ENCODE peak calls at places on chromosomes 6 and 20, in seven cellular contexts. I is AG08396; T is cardiac septum; M is EH; Y is CD8-positive, alpha-beta memory T cell; C is SJSA1; S is sciatic nerve. U is an unnamed sample.

GRCh38 chr6:100622907-100623692 is 158.4 kb upstream of the SIM1 start:
- DNase-seq in I (peak), T (no peak), M (peak), Y (no peak), C (no peak), S (no peak), U (no peak)

GRCh38 chr6:121994936-121995335 is 404.5 kb upstream of the HSF2 start:
- DNase-seq in I (no peak), T (no peak), M (no peak), Y (no peak), C (no peak), S (no peak), U (no peak)

GRCh38 chr6:36717871-36718540 is 20.4 kb downstream of the RAB44 start:
- DNase-seq in I (no peak), T (no peak), M (no peak), Y (no peak), C (no peak), S (peak), U (no peak)

GRCh38 chr6:36985384-36985962 is 523 bp downstream of the MTCH1 start:
- DNase-seq in I (no peak), T (no peak), M (no peak), Y (no peak), C (no peak), S (no peak), U (no peak)

GRCh38 chr6:159102373-159103160 is 57.8 kb upstream of the TAGAP start:
- DNase-seq in I (no peak), T (no peak), M (no peak), Y (no peak), C (no peak), S (no peak), U (no peak)

GRCh38 chr20:41716436-41716835 is 98.3 kb upstream of the CHD6 start:
- DNase-seq in I (peak), T (no peak), M (peak), Y (no peak), C (peak), S (no peak), U (no peak)

GRCh38 chr20:62576815-62577214 is 65.5 kb upstream of the SLCO4A1 start:
- DNase-seq in I (peak), T (no peak), M (peak), Y (no peak), C (no peak), S (no peak), U (no peak)

GRCh38 chr20:31712112-31712553 is 10.5 kb downstream of the BCL2L1 start:
- DNase-seq in I (no peak), T (no peak), M (no peak), Y (no peak), C (peak), S (peak), U (no peak)

GRCh38 chr6:87918461-87918941 is 129.1 kb upstream of the SPACA1 start:
- DNase-seq in I (no peak), T (no peak), M (no peak), Y (no peak), C (no peak), S (no peak), U (no peak)

GRCh38 chr6:10721850-10722569 is 860 bp upstream of the TMEM14C start:
- DNase-seq in I (peak), T (no peak), M (no peak), Y (no peak), C (no peak), S (no peak), U (no peak)

GRCh38 chr20:24695529-24696225 is 226.2 kb downstream of the SYNDIG1 start:
- DNase-seq in I (no peak), T (peak), M (no peak), Y (no peak), C (no peak), S (peak), U (no peak)

GRCh38 chr6:13943943-13944342 is 19.2 kb downstream of the RNF182 start:
- DNase-seq in I (no peak), T (no peak), M (no peak), Y (no peak), C (no peak), S (no peak), U (no peak)

GRCh38 chr6:10424005-10424404 is 9.1 kb upstream of the TFAP2A start:
- DNase-seq in I (no peak), T (no peak), M (peak), Y (no peak), C (no peak), S (no peak), U (no peak)

GRCh38 chr6:157597461-157598312 is 216.7 kb downstream of the ZDHHC14 start:
- DNase-seq in I (peak), T (no peak), M (peak), Y (peak), C (peak), S (no peak), U (no peak)

GRCh38 chr6:74504941-74505340 is 700.9 kb downstream of the COL12A1 start:
- DNase-seq in I (no peak), T (no peak), M (no peak), Y (no peak), C (no peak), S (no peak), U (no peak)

GRCh38 chr6:20056350-20056992 is 155.8 kb downstream of the MBOAT1 start:
- DNase-seq in I (peak), T (no peak), M (peak), Y (no peak), C (peak), S (no peak), U (no peak)

GRCh38 chr6:116144590-116144989 is 18.7 kb upstream of the COL10A1 start:
- DNase-seq in I (peak), T (no peak), M (peak), Y (no peak), C (peak), S (no peak), U (no peak)

GRCh38 chr20:48926267-48926666 is 4.8 kb downstream of the ARFGEF2 start:
- DNase-seq in I (no peak), T (no peak), M (no peak), Y (no peak), C (no peak), S (peak), U (no peak)

GRCh38 chr20:32356935-32357868 is 929 bp upstream of the ASXL1 start:
- DNase-seq in I (peak), T (no peak), M (peak), Y (no peak), C (no peak), S (no peak), U (peak)

GRCh38 chr6:107267634-107268033 is 152.3 kb upstream of the BEND3 start:
- DNase-seq in I (no peak), T (no peak), M (no peak), Y (no peak), C (no peak), S (no peak), U (no peak)

GRCh38 chr6:111779660-111780059 is 93.6 kb downstream of the FYN start:
- DNase-seq in I (no peak), T (no peak), M (no peak), Y (no peak), C (no peak), S (no peak), U (no peak)

GRCh38 chr6:14559754-14560527 is 442.4 kb downstream of the CD83 start:
- DNase-seq in I (no peak), T (no peak), M (no peak), Y (no peak), C (no peak), S (no peak), U (no peak)

GRCh38 chr6:71043902-71044301 is 87.0 kb upstream of the B3GAT2 start:
- DNase-seq in I (no peak), T (no peak), M (peak), Y (no peak), C (no peak), S (no peak), U (no peak)

GRCh38 chr6:152401978-152402377 is 235.2 kb downstream of the SYNE1 start:
- DNase-seq in I (peak), T (no peak), M (peak), Y (no peak), C (peak), S (no peak), U (no peak)

U was measured in GM12864.